ENCODE peak calls at places on chromosomes 5 and 9, in six cellular contexts. X, U, E, A, B and I are unnamed samples.

GRCh38 chr9:95070549-95071021 is 246.9 kb downstream of the FANCC start:
- DNase-seq in X (no peak), U (no peak), E (no peak), A (no peak), B (no peak), I (peak; percentile 10)

GRCh38 chr5:140806834-140807775 is at the start of gene PCDHA4:
- DNase-seq in X (peak; percentile 26), U (no peak), E (peak; percentile 47), A (no peak), B (no peak), I (no peak)

GRCh38 chr9:71549023-71549422 is 219.3 kb downstream of the CEMIP2 start:
- DNase-seq in X (no peak), U (no peak), E (no peak), A (no peak), B (peak; percentile 41), I (no peak)

GRCh38 chr5:109529520-109529919 is 119.7 kb upstream of the PJA2 start:
- DNase-seq in X (no peak), U (no peak), E (peak; percentile 9), A (no peak), B (no peak), I (peak; percentile 31)

GRCh38 chr5:74241751-74242140 is 398.8 kb downstream of the ENC1 start:
- DNase-seq in X (no peak), U (no peak), E (no peak), A (no peak), B (no peak), I (no peak)

GRCh38 chr9:3828495-3828894 is 302.7 kb upstream of the RFX3 start:
- DNase-seq in X (no peak), U (no peak), E (no peak), A (no peak), B (no peak), I (no peak)

GRCh38 chr5:180328296-180329137 is 24.6 kb downstream of the GFPT2 start:
- DNase-seq in X (peak; percentile 86), U (peak; percentile 95), E (peak; percentile 89), A (peak; percentile 44), B (peak; percentile 17), I (peak; percentile 88)

GRCh38 chr5:41181691-41182564 is 31.4 kb downstream of the C6 start:
- DNase-seq in X (peak; percentile 13), U (no peak), E (no peak), A (no peak), B (no peak), I (no peak)

GRCh38 chr5:107670927-107671741 is at the start of gene EFNA5:
- DNase-seq in X (peak; percentile 41), U (peak; percentile 75), E (no peak), A (no peak), B (no peak), I (peak; percentile 46)

GRCh38 chr9:105439428-105439827 is 8.4 kb upstream of the FSD1L start:
- DNase-seq in X (no peak), U (no peak), E (no peak), A (peak; percentile 15), B (no peak), I (no peak)

GRCh38 chr5:61087921-61088320 is 74.3 kb downstream of the SMIM15 start:
- DNase-seq in X (no peak), U (no peak), E (no peak), A (no peak), B (no peak), I (no peak)

GRCh38 chr9:133782157-133783130 is 44.3 kb upstream of the SARDH start:
- DNase-seq in X (peak; percentile 76), U (peak; percentile 89), E (peak; percentile 73), A (peak; percentile 41), B (peak; percentile 13), I (peak; percentile 80)

DNA sequence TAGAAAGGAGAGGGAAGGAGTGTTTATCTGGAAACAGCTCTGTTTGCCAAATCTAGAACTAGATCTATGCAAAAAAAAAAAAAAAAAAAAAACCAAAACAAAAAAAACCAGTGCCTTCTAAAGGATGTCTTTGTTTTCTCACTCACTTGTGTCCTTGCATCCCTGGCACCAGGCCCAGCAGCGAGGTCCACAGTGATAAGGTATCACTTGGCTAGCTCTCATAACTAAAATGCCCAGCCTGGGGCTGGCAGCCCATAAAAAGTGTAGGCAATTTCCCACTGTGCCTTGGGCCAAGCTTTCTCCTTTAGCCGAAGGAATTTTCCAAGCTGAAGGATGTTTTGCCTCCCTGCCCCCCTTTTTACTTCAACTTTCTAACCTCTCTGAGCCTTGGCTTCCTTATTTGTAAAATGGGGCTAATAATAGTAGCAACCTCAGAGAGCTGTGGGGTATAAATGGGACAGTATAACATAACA is 20.8 kb downstream of the RGS3 start:
- DNase-seq in X (peak; percentile 18), U (no peak), E (no peak), A (no peak), B (no peak), I (peak; percentile 84)
- TF ChIP-seq POLR2AphosphoS5 in X (no peak), U (no peak), E (no peak), A (no peak), B (no peak), I (no peak)

DNA sequence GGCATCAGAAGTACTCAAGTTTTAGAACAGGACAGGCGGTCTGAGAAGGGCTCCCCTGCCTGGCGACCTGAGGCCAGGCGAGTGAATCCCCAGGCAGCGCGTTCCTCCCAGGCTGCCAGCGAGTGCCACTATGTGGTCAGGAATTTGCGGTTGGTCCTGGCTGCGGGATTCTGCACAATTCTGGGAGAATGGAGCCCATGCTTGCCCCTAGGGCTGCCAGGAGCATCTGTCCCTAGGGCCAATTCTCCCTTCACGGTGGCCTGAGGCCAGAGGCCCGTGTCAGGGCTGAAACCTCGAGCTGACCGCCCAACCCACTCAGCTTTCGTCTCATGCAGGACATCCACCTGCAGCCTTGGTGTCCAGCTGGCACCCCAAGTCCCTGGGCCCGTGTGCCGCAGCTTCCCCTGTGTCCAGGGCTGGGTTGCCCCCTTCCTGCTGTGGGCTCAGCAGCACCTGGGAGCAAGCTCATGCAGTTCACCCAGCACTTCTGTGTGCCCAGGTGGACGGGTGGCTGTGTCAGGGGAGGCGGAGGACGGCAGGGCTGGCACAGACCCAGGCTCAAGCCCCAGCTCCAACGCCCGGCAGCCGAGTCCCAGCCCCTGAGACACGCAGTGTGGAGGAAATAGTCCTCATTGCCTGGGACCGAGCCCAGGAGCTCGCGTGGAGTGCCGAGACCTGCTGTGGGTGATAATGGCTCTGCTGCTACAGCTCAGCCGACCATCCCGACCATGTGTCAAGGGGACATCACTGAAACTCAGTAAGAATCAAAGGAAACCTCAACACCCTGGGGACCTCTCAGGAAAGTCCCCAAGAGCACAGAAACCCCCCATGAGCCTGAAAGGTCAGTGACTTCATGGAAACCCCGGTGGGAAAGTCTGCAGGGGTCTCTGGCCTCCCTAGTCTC is 39.1 kb downstream of the LPCAT1 start:
- DNase-seq in X (no peak), U (no peak), E (no peak), A (no peak), B (peak; percentile 88), I (no peak)
- TF ChIP-seq POLR2AphosphoS5 in X (no peak), U (no peak), E (no peak), A (no peak), B (peak; percentile 84), I (no peak)

GRCh38 chr9:99393993-99394392 is 171.9 kb downstream of the SEC61B start:
- DNase-seq in X (no peak), U (no peak), E (no peak), A (no peak), B (no peak), I (no peak)
- TF ChIP-seq POLR2AphosphoS5 in X (no peak), U (no peak), E (no peak), A (no peak), B (no peak), I (no peak)

DNA sequence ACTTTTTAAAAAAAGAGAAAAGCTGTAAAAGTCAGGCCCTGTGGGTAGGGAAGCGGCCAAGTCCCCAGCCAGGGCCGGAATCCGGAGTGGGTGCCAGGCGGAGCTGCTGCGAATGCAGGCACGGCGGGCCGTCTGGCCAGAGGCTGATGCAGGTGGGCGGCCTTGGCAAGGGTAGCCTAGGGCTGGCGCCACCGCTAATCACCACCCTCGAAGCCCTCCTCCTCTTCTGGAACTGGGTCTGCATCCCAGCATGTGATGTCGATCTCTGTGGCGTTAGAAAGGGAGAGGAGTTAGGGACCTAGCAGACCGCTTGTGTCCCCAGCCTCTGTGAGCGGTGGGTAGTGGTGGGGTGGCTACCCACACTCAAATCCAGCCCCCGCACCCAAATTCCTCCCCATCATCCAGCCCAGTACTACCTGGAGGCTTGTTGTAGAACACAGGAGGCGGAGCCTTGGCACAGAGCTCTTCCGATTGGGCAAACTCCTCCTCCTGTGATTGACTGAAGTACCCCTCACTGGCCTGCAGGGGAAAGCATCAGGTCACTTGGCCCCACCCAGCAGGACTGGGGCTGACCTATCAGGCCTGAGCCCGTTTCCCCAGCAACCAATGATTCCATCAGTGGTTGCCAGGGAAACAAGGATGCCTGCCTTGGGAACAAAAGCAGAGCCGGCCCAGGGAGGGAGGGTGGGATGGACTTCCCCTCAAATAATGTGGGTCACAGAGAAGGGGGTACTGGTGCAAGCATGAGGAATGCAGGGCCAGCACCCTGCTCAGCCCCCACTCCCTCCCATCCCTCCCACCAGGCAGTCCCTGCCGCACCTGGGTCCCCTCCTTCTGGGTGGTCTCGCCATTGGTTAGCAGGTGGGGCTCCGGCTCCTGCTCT is 10.9 kb downstream of the PRR7 start:
- DNase-seq in X (peak; percentile 76), U (peak; percentile 86), E (peak; percentile 98), A (peak; percentile 94), B (peak; percentile 66), I (peak; percentile 77)
- TF ChIP-seq POLR2AphosphoS5 in X (no peak), U (no peak), E (no peak), A (no peak), B (no peak), I (no peak)

DNA sequence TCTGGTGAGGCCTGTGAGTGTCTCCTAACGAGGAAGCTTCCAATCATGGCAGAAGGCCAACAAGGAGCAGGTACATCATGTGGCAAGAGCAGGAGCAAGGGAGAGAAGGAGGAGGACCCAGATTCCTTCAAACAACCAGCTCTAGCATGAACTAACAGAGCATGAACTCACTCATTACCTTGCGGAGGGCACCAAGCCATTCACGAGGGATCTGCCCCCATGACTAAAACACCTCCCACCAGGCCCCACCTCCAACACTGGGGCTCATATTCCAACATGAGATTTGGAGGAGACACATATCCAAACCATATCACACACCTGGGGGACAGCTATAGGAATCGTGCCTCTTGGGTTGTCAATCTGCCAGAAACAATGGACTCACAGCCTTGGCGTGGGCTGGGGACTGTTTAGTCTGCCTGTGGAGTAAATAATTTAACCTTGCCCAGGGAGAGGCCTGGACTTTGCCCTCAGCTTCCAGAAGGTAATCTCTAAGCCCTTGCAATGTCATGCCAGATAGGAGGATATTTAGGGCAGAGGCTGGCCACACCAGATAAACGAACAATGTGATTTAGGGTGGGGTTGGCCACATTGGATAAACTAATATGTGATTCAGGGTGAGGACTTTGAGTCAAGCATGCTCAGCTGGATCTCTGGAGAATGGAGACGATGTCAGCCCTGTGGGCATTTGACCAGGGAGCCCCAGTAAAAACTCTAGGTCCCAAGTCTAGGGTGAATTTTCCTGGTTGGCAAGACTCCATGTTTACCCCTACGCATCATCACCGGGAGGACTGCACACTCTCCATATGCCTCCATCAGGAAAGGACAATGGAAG is 13.6 kb upstream of the VDAC1 start:
- DNase-seq in X (peak; percentile 90), U (peak; percentile 29), E (peak; percentile 38), A (no peak), B (no peak), I (peak; percentile 85)
- TF ChIP-seq POLR2AphosphoS5 in X (no peak), U (no peak), E (peak; percentile 79), A (no peak), B (no peak), I (peak; percentile 8)